ENCODE peak calls at places on chromosomes 1 and 21, in eight cellular contexts. J is naive B cell; O is activated naive CD4-positive, alpha-beta T cell; A is left ventricle myocardium inferior; L is NCI-H460; G is activated CD8-positive, alpha-beta T cell treated with anti-CD3 and anti-CD28 coated beads for 36 hours; I is EL; R is head of caudate nucleus. P is an unnamed sample.

GRCh38 chr1:200372095-200372884 is 37.5 kb downstream of the ZNF281 start:
- DNase-seq in L (peak), R (no peak), A (no peak), I (peak), J (no peak), G (no peak), O (no peak), P (no peak)

GRCh38 chr1:76303348-76303712 is 228.8 kb downstream of the ST6GALNAC3 start:
- DNase-seq in R (no peak), G (no peak), L (no peak), A (no peak), J (no peak), I (no peak), O (no peak), P (no peak)

GRCh38 chr1:64892576-64893573 is 73.5 kb downstream of the JAK1 start:
- DNase-seq in R (no peak), A (no peak), I (peak), L (no peak), O (no peak), G (no peak), J (no peak), P (no peak)

GRCh38 chr1:10788592-10789006 is 7.8 kb downstream of the CASZ1 start:
- DNase-seq in L (peak), A (peak), R (peak), I (no peak), G (no peak), J (no peak), O (no peak), P (no peak)

GRCh38 chr21:46151261-46151988 is 4.0 kb downstream of the FTCD start:
- DNase-seq in L (no peak), J (no peak), I (no peak), R (peak), G (no peak), A (no peak), O (no peak), P (no peak)

GRCh38 chr1:55848906-55849305 is 633.7 kb upstream of the USP24 start:
- DNase-seq in A (no peak), J (no peak), R (no peak), G (no peak), I (peak), O (no peak), L (no peak), P (no peak)

GRCh38 chr1:183600136-183600535 is 9.9 kb upstream of the NCF2 start:
- DNase-seq in I (peak), J (no peak), G (no peak), A (no peak), R (no peak), O (no peak), L (peak), P (no peak)

GRCh38 chr1:204348197-204348596 is 11.5 kb downstream of the PLEKHA6 start:
- DNase-seq in R (no peak), I (no peak), L (no peak), J (no peak), G (no peak), A (no peak), O (no peak), P (no peak)

GRCh38 chr1:232221790-232222499 is 408.0 kb downstream of the SIPA1L2 start:
- DNase-seq in R (no peak), I (peak), J (no peak), L (no peak), A (no peak), O (no peak), G (no peak), P (no peak)

GRCh38 chr1:53946252-53947171 is at the start of gene LRRC42:
- DNase-seq in I (no peak), R (no peak), O (peak), A (no peak), L (no peak), G (peak), J (no peak), P (no peak)

GRCh38 chr1:232865118-232865931 is 60.1 kb downstream of the MAP10 start:
- DNase-seq in J (no peak), A (no peak), G (no peak), R (no peak), I (no peak), L (no peak), O (no peak), P (no peak)

GRCh38 chr1:61638296-61638695 is 86.6 kb downstream of the TM2D1 start:
- DNase-seq in J (no peak), O (no peak), A (no peak), R (no peak), I (peak), G (no peak), L (no peak), P (no peak)

GRCh38 chr1:24702511-24703293 is 42.5 kb upstream of the CLIC4 start:
- DNase-seq in L (no peak), I (peak), R (no peak), O (no peak), G (no peak), A (no peak), J (no peak), P (no peak)

GRCh38 chr1:108819878-108820277 is 37.0 kb downstream of the AKNAD1 start:
- DNase-seq in I (no peak), L (no peak), A (no peak), O (no peak), R (no peak), J (no peak), G (no peak), P (no peak)

GRCh38 chr1:197103295-197103694 is 36.2 kb upstream of the F13B start:
- DNase-seq in L (no peak), A (no peak), J (no peak), O (no peak), G (no peak), R (no peak), I (no peak), P (no peak)

GRCh38 chr1:100703716-100704115 is 15.8 kb upstream of the VCAM1 start:
- DNase-seq in R (no peak), L (no peak), A (no peak), I (peak), G (no peak), J (no peak), O (no peak), P (no peak)

GRCh38 chr1:45550401-45551305 is at the start of gene AKR1A1:
- DNase-seq in L (peak), O (peak), G (peak), A (peak), R (peak), J (peak), I (peak), P (peak)

GRCh38 chr1:981955-982558 is at the start of gene PERM1:
- DNase-seq in J (no peak), R (no peak), G (no peak), L (no peak), A (peak), O (no peak), I (no peak), P (no peak)

GRCh38 chr1:26289158-26290059 is 9.5 kb downstream of the SH3BGRL3 start:
- DNase-seq in I (no peak), A (no peak), O (no peak), G (peak), J (peak), L (no peak), R (no peak), P (no peak)

GRCh38 chr1:117171900-117172501 is 38.7 kb downstream of the VTCN1 start:
- DNase-seq in L (no peak), J (no peak), R (no peak), G (no peak), O (no peak), A (peak), I (no peak), P (no peak)

GRCh38 chr1:40389234-40389815 is 15.8 kb downstream of the SMAP2 start:
- DNase-seq in L (no peak), O (no peak), A (no peak), I (no peak), J (no peak), R (no peak), G (peak), P (no peak)

GRCh38 chr1:229971141-229971540 is 95.9 kb upstream of the GALNT2 start:
- DNase-seq in G (no peak), A (no peak), L (no peak), I (no peak), O (no peak), R (no peak), J (no peak), P (no peak)

GRCh38 chr1:44826375-44827196 is 16.5 kb downstream of the PTCH2 start:
- DNase-seq in J (no peak), L (no peak), O (no peak), I (no peak), G (no peak), R (no peak), A (peak), P (no peak)

GRCh38 chr1:89815611-89816010 is 5.2 kb upstream of the LRRC8D start:
- DNase-seq in L (no peak), A (no peak), G (no peak), R (no peak), I (no peak), O (no peak), J (peak), P (no peak)

GRCh38 chr1:76279387-76279748 is 204.8 kb downstream of the ST6GALNAC3 start:
- DNase-seq in A (no peak), R (no peak), I (no peak), L (no peak), O (no peak), G (no peak), J (no peak), P (no peak)

P was measured in GOT3.